ENCODE peak calls at places on chromosomes 6 and 20, in four cellular contexts. One of them, this sample, is unnamed. For H3K9me3, the result is how much of the 10 kb centered on the place peaks cover.

GRCh38 chr20:63553933-63554290 is at the start of gene FNDC11:
- DNase-seq in tibial artery: no peak
- DNase-seq in PC-3: peak
- DNase-seq in gastrocnemius medialis: no peak
- DNase-seq in this sample: no peak

GRCh38 chr6:85185977-85186376 is 263.9 kb upstream of the NT5E start:
- DNase-seq in tibial artery: no peak
- DNase-seq in PC-3: no peak
- DNase-seq in gastrocnemius medialis: no peak
- DNase-seq in this sample: no peak

GRCh38 chr6:73388800-73389512 is 5.7 kb upstream of the DDX43 start:
- DNase-seq in tibial artery: peak
- DNase-seq in PC-3: peak
- DNase-seq in gastrocnemius medialis: no peak
- DNase-seq in this sample: peak

GRCh38 chr6:25441658-25442276 is 162.6 kb downstream of the CARMIL1 start:
- DNase-seq in tibial artery: no peak
- DNase-seq in PC-3: no peak
- DNase-seq in gastrocnemius medialis: no peak
- DNase-seq in this sample: no peak

GRCh38 chr6:4313044-4313686 is 177.8 kb upstream of the ECI2 start:
- DNase-seq in tibial artery: peak
- DNase-seq in PC-3: peak
- DNase-seq in gastrocnemius medialis: no peak
- DNase-seq in this sample: no peak

GRCh38 chr6:1538810-1539482 is 70.8 kb upstream of the FOXC1 start:
- DNase-seq in tibial artery: no peak
- DNase-seq in PC-3: no peak
- DNase-seq in gastrocnemius medialis: no peak
- DNase-seq in this sample: no peak

GRCh38 chr20:32479697-32480140 is 105.4 kb downstream of the NOL4L start:
- DNase-seq in tibial artery: no peak
- DNase-seq in PC-3: no peak
- DNase-seq in gastrocnemius medialis: no peak
- DNase-seq in this sample: no peak

GRCh38 chr6:126396131-126396530 is 56.2 kb downstream of the CENPW start:
- DNase-seq in tibial artery: no peak
- DNase-seq in PC-3: no peak
- DNase-seq in gastrocnemius medialis: no peak
- DNase-seq in this sample: no peak

GRCh38 chr20:17430515-17430914 is 100.7 kb downstream of the BFSP1 start:
- DNase-seq in tibial artery: no peak
- DNase-seq in PC-3: no peak
- DNase-seq in gastrocnemius medialis: no peak
- DNase-seq in this sample: no peak

GRCh38 chr6:26103141-26103769 is 16.0 kb downstream of the HFE start:
- DNase-seq in tibial artery: no peak
- DNase-seq in PC-3: peak
- DNase-seq in gastrocnemius medialis: no peak
- DNase-seq in this sample: no peak

GRCh38 chr20:30811896-30812671 is 445.4 kb upstream of the DEFB115 start:
- DNase-seq in tibial artery: no peak
- DNase-seq in PC-3: peak
- DNase-seq in gastrocnemius medialis: peak
- DNase-seq in this sample: no peak

GRCh38 chr6:139863356-139863755 is 488.9 kb upstream of the CITED2 start:
- DNase-seq in tibial artery: no peak
- DNase-seq in PC-3: no peak
- DNase-seq in gastrocnemius medialis: no peak
- DNase-seq in this sample: no peak

GRCh38 chr6:144768676-144769599 is 483.8 kb downstream of the UTRN start:
- DNase-seq in tibial artery: no peak
- DNase-seq in PC-3: no peak
- DNase-seq in gastrocnemius medialis: no peak
- DNase-seq in this sample: no peak

GRCh38 chr20:38225240-38225899 is 35.2 kb downstream of the KIAA1755 start:
- DNase-seq in tibial artery: peak
- DNase-seq in PC-3: no peak
- DNase-seq in gastrocnemius medialis: peak
- DNase-seq in this sample: no peak

GRCh38 chr20:53180928-53181362 is 208.8 kb downstream of the TSHZ2 start:
- DNase-seq in tibial artery: no peak
- DNase-seq in PC-3: no peak
- DNase-seq in gastrocnemius medialis: no peak
- DNase-seq in this sample: no peak

GRCh38 chr6:84282566-84282965 is 55.1 kb upstream of the CEP162 start:
- DNase-seq in tibial artery: peak
- DNase-seq in PC-3: peak
- DNase-seq in gastrocnemius medialis: no peak
- DNase-seq in this sample: no peak

DNA sequence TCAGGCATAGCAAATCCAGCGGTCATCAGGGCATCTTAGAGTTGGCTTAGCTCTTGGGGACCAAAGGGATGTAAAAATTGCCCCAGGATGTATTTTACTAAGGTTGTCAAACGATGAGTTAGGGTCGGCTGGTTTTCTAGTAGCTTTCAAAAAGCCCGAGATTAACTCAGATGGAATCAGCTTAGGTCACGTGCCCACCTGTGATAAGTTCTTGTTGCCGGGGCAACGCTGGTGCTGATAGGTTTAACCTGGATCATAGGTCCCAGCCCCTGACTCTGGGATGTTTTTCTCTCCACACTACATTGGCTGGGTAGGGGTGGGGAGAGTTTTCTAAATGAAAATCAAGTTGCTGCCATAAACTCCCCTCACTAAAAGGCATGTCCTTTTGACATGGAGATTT is 257.3 kb upstream of the SULF2 start:
- DNase-seq in tibial artery: no peak
- DNase-seq in PC-3: no peak
- DNase-seq in gastrocnemius medialis: no peak
- DNase-seq in this sample: no peak
- H3K9me3 ChIP-seq in tibial artery: under half
- H3K9me3 ChIP-seq in PC-3: under half
- H3K9me3 ChIP-seq in gastrocnemius medialis: under half
- H3K9me3 ChIP-seq in this sample: under half

GRCh38 chr6:100453701-100454521 is 10.8 kb downstream of the SIM1 start:
- DNase-seq in tibial artery: no peak
- DNase-seq in PC-3: peak
- DNase-seq in gastrocnemius medialis: no peak
- DNase-seq in this sample: no peak
- H3K9me3 ChIP-seq in tibial artery: under half
- H3K9me3 ChIP-seq in PC-3: under half
- H3K9me3 ChIP-seq in gastrocnemius medialis: under half
- H3K9me3 ChIP-seq in this sample: under half

GRCh38 chr6:165049362-165049761 is 260.0 kb downstream of the C6orf118 start:
- DNase-seq in tibial artery: no peak
- DNase-seq in PC-3: peak
- DNase-seq in gastrocnemius medialis: no peak
- DNase-seq in this sample: no peak

GRCh38 chr6:165047952-165048351 is 261.5 kb downstream of the C6orf118 start:
- DNase-seq in tibial artery: no peak
- DNase-seq in PC-3: no peak
- DNase-seq in gastrocnemius medialis: no peak
- DNase-seq in this sample: no peak

GRCh38 chr6:165042912-165043311 is 266.5 kb downstream of the C6orf118 start:
- DNase-seq in tibial artery: no peak
- DNase-seq in PC-3: peak
- DNase-seq in gastrocnemius medialis: no peak
- DNase-seq in this sample: no peak

GRCh38 chr6:165045631-165046030 is 263.8 kb downstream of the C6orf118 start:
- DNase-seq in tibial artery: no peak
- DNase-seq in PC-3: no peak
- DNase-seq in gastrocnemius medialis: no peak
- DNase-seq in this sample: no peak
- H3K9me3 ChIP-seq in tibial artery: under half
- H3K9me3 ChIP-seq in PC-3: under half
- H3K9me3 ChIP-seq in gastrocnemius medialis: under half
- H3K9me3 ChIP-seq in this sample: under half

GRCh38 chr20:56195946-56196345 is 52.6 kb upstream of the MC3R start:
- DNase-seq in tibial artery: no peak
- DNase-seq in PC-3: no peak
- DNase-seq in gastrocnemius medialis: no peak
- DNase-seq in this sample: no peak
- H3K9me3 ChIP-seq in tibial artery: under half
- H3K9me3 ChIP-seq in PC-3: under half
- H3K9me3 ChIP-seq in gastrocnemius medialis: under half
- H3K9me3 ChIP-seq in this sample: under half

GRCh38 chr6:53090576-53090975 is 25.4 kb downstream of the FBXO9 start:
- DNase-seq in tibial artery: no peak
- DNase-seq in PC-3: peak
- DNase-seq in gastrocnemius medialis: no peak
- DNase-seq in this sample: no peak

GRCh38 chr6:53080813-53081212 is 15.6 kb downstream of the FBXO9 start:
- DNase-seq in tibial artery: no peak
- DNase-seq in PC-3: no peak
- DNase-seq in gastrocnemius medialis: no peak
- DNase-seq in this sample: no peak

GRCh38 chr6:53089948-53090347 is 24.7 kb downstream of the FBXO9 start:
- DNase-seq in tibial artery: no peak
- DNase-seq in PC-3: no peak
- DNase-seq in gastrocnemius medialis: no peak
- DNase-seq in this sample: no peak

DNA sequence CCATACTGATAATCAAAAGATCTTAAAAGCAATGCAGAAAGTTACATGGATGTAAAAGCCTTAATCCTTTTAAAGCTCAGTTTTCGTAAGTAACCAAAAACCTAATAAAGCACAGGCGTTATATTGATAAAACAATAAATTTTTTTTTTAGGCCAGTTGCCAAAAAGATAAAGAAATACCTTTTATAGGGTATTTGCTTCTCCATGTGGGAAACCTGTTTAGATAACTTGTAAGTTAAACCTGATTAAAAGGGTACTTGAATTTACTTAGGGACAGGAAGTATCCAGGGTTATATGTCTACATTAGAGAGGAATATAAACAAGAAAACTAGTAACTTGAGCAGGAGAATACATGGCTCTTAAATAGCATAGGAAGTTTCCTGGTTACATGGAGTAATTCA is 21.1 kb downstream of the FBXO9 start:
- DNase-seq in tibial artery: no peak
- DNase-seq in PC-3: no peak
- DNase-seq in gastrocnemius medialis: no peak
- DNase-seq in this sample: no peak
- H3K9me3 ChIP-seq in tibial artery: under half
- H3K9me3 ChIP-seq in PC-3: under half
- H3K9me3 ChIP-seq in gastrocnemius medialis: under half
- H3K9me3 ChIP-seq in this sample: under half

GRCh38 chr20:29744071-29744470 is 1513.4 kb upstream of the DEFB115 start:
- DNase-seq in tibial artery: peak
- DNase-seq in PC-3: no peak
- DNase-seq in gastrocnemius medialis: no peak
- DNase-seq in this sample: no peak
- H3K9me3 ChIP-seq in tibial artery: under half
- H3K9me3 ChIP-seq in PC-3: under half
- H3K9me3 ChIP-seq in gastrocnemius medialis: under half
- H3K9me3 ChIP-seq in this sample: under half

GRCh38 chr20:15889924-15890256 is 683.4 kb downstream of the KIF16B start:
- DNase-seq in tibial artery: no peak
- DNase-seq in PC-3: no peak
- DNase-seq in gastrocnemius medialis: no peak
- DNase-seq in this sample: no peak
- H3K9me3 ChIP-seq in tibial artery: under half
- H3K9me3 ChIP-seq in PC-3: under half
- H3K9me3 ChIP-seq in gastrocnemius medialis: under half
- H3K9me3 ChIP-seq in this sample: under half

DNA sequence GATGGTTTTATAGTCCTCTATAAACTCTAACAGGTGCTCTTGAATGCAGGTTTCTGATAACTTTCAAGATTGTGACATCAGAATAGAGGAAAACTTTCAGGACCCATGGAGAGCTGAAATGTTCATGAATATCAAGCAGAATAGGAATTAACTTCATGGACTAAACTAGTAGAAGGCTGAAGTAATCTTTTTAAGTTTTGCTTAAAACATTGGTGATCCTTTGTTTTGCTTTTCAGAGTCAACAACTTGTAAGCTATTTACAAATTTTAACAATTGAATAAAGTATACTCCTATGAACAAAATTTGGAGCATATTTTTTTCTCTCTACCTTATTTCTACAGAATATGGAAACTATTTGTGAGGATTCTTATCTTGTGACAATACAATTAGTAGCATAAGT is 25.2 kb upstream of the GOPC start:
- DNase-seq in tibial artery: no peak
- DNase-seq in PC-3: no peak
- DNase-seq in gastrocnemius medialis: no peak
- DNase-seq in this sample: no peak
- H3K9me3 ChIP-seq in tibial artery: under half
- H3K9me3 ChIP-seq in PC-3: under half
- H3K9me3 ChIP-seq in gastrocnemius medialis: under half
- H3K9me3 ChIP-seq in this sample: under half